ENCODE peak calls at places on chromosomes 11 and 22, in nine cellular contexts. One of them, this sample, is unnamed.

GRCh38 chr22:41681616-41682015 is 7.1 kb downstream of the SNU13 start:
- DNase-seq in upper lobe of right lung: peak
- DNase-seq in AG20443: no peak
- DNase-seq in T-helper 2 cell: no peak
- DNase-seq in Right ventricle myocardium inferior: peak
- DNase-seq in heart left ventricle: no peak
- DNase-seq in T-cell: no peak
- DNase-seq in left ventricle myocardium inferior: no peak
- DNase-seq in epithelial cell of esophagus: peak
- DNase-seq in this sample: no peak

GRCh38 chr11:68750197-68750987 is 928 bp downstream of the TESMIN start:
- DNase-seq in epithelial cell of esophagus: peak
- DNase-seq in T-cell: peak
- DNase-seq in Right ventricle myocardium inferior: peak
- DNase-seq in T-helper 2 cell: peak
- DNase-seq in upper lobe of right lung: no peak
- DNase-seq in AG20443: no peak
- DNase-seq in heart left ventricle: no peak
- DNase-seq in left ventricle myocardium inferior: no peak
- DNase-seq in this sample: peak

GRCh38 chr11:24453129-24453723 is 43.6 kb upstream of the LUZP2 start:
- DNase-seq in T-cell: no peak
- DNase-seq in T-helper 2 cell: no peak
- DNase-seq in AG20443: no peak
- DNase-seq in left ventricle myocardium inferior: no peak
- DNase-seq in heart left ventricle: no peak
- DNase-seq in upper lobe of right lung: no peak
- DNase-seq in Right ventricle myocardium inferior: no peak
- DNase-seq in epithelial cell of esophagus: no peak
- DNase-seq in this sample: no peak

GRCh38 chr22:19307872-19308271 is 16.4 kb upstream of the CLTCL1 start:
- DNase-seq in heart left ventricle: no peak
- DNase-seq in T-cell: no peak
- DNase-seq in epithelial cell of esophagus: no peak
- DNase-seq in AG20443: no peak
- DNase-seq in upper lobe of right lung: no peak
- DNase-seq in left ventricle myocardium inferior: no peak
- DNase-seq in T-helper 2 cell: no peak
- DNase-seq in Right ventricle myocardium inferior: no peak
- DNase-seq in this sample: no peak

GRCh38 chr11:118705111-118705741 is 25.8 kb upstream of the TREH start:
- DNase-seq in upper lobe of right lung: no peak
- DNase-seq in T-helper 2 cell: peak
- DNase-seq in Right ventricle myocardium inferior: no peak
- DNase-seq in AG20443: peak
- DNase-seq in heart left ventricle: no peak
- DNase-seq in left ventricle myocardium inferior: no peak
- DNase-seq in T-cell: no peak
- DNase-seq in epithelial cell of esophagus: no peak
- DNase-seq in this sample: no peak

GRCh38 chr11:130315354-130315970 is 745 bp upstream of the ZBTB44 start:
- DNase-seq in epithelial cell of esophagus: peak
- DNase-seq in heart left ventricle: peak
- DNase-seq in left ventricle myocardium inferior: peak
- DNase-seq in AG20443: no peak
- DNase-seq in T-cell: peak
- DNase-seq in T-helper 2 cell: peak
- DNase-seq in upper lobe of right lung: peak
- DNase-seq in Right ventricle myocardium inferior: peak
- DNase-seq in this sample: peak

GRCh38 chr11:7251836-7252682 is at the start of gene SYT9:
- DNase-seq in heart left ventricle: peak
- DNase-seq in left ventricle myocardium inferior: no peak
- DNase-seq in epithelial cell of esophagus: peak
- DNase-seq in Right ventricle myocardium inferior: peak
- DNase-seq in upper lobe of right lung: peak
- DNase-seq in AG20443: peak
- DNase-seq in T-cell: no peak
- DNase-seq in T-helper 2 cell: no peak
- DNase-seq in this sample: peak

GRCh38 chr22:49916851-49917250 is 1.4 kb downstream of the ALG12 start:
- DNase-seq in epithelial cell of esophagus: no peak
- DNase-seq in AG20443: no peak
- DNase-seq in upper lobe of right lung: no peak
- DNase-seq in left ventricle myocardium inferior: no peak
- DNase-seq in Right ventricle myocardium inferior: peak
- DNase-seq in T-cell: no peak
- DNase-seq in heart left ventricle: no peak
- DNase-seq in T-helper 2 cell: no peak
- DNase-seq in this sample: peak

GRCh38 chr11:89235976-89236375 is 58.3 kb downstream of the TYR start:
- DNase-seq in upper lobe of right lung: no peak
- DNase-seq in AG20443: no peak
- DNase-seq in T-helper 2 cell: no peak
- DNase-seq in heart left ventricle: no peak
- DNase-seq in left ventricle myocardium inferior: no peak
- DNase-seq in T-cell: no peak
- DNase-seq in Right ventricle myocardium inferior: no peak
- DNase-seq in epithelial cell of esophagus: no peak
- DNase-seq in this sample: no peak

GRCh38 chr11:93169950-93170561 is 27.7 kb downstream of the SLC36A4 start:
- DNase-seq in T-helper 2 cell: no peak
- DNase-seq in upper lobe of right lung: no peak
- DNase-seq in heart left ventricle: no peak
- DNase-seq in AG20443: peak
- DNase-seq in T-cell: no peak
- DNase-seq in epithelial cell of esophagus: peak
- DNase-seq in left ventricle myocardium inferior: no peak
- DNase-seq in Right ventricle myocardium inferior: no peak
- DNase-seq in this sample: no peak

GRCh38 chr11:12330491-12331231 is 46.7 kb upstream of the PARVA start:
- DNase-seq in T-helper 2 cell: no peak
- DNase-seq in left ventricle myocardium inferior: no peak
- DNase-seq in AG20443: no peak
- DNase-seq in Right ventricle myocardium inferior: no peak
- DNase-seq in epithelial cell of esophagus: peak
- DNase-seq in upper lobe of right lung: no peak
- DNase-seq in T-cell: no peak
- DNase-seq in heart left ventricle: no peak
- DNase-seq in this sample: no peak

GRCh38 chr22:41913842-41914534 is 886 bp downstream of the SHISA8 start:
- DNase-seq in left ventricle myocardium inferior: no peak
- DNase-seq in Right ventricle myocardium inferior: no peak
- DNase-seq in epithelial cell of esophagus: no peak
- DNase-seq in AG20443: no peak
- DNase-seq in heart left ventricle: no peak
- DNase-seq in T-cell: no peak
- DNase-seq in upper lobe of right lung: no peak
- DNase-seq in T-helper 2 cell: no peak
- DNase-seq in this sample: no peak

GRCh38 chr11:119380160-119380815 is 1.2 kb downstream of the USP2 start:
- DNase-seq in T-helper 2 cell: no peak
- DNase-seq in AG20443: no peak
- DNase-seq in epithelial cell of esophagus: peak
- DNase-seq in heart left ventricle: peak
- DNase-seq in Right ventricle myocardium inferior: no peak
- DNase-seq in left ventricle myocardium inferior: no peak
- DNase-seq in upper lobe of right lung: no peak
- DNase-seq in T-cell: no peak
- DNase-seq in this sample: peak

GRCh38 chr11:130578738-130579368 is 130.4 kb downstream of the ADAMTS15 start:
- DNase-seq in heart left ventricle: no peak
- DNase-seq in AG20443: no peak
- DNase-seq in T-cell: no peak
- DNase-seq in epithelial cell of esophagus: no peak
- DNase-seq in upper lobe of right lung: no peak
- DNase-seq in Right ventricle myocardium inferior: peak
- DNase-seq in left ventricle myocardium inferior: no peak
- DNase-seq in T-helper 2 cell: no peak
- DNase-seq in this sample: no peak

GRCh38 chr11:66020618-66021357 is 5.5 kb downstream of the CATSPER1 start:
- DNase-seq in Right ventricle myocardium inferior: no peak
- DNase-seq in T-helper 2 cell: no peak
- DNase-seq in upper lobe of right lung: peak
- DNase-seq in left ventricle myocardium inferior: no peak
- DNase-seq in AG20443: peak
- DNase-seq in heart left ventricle: no peak
- DNase-seq in epithelial cell of esophagus: peak
- DNase-seq in T-cell: no peak
- DNase-seq in this sample: no peak

GRCh38 chr11:107623183-107623582 is 32.2 kb downstream of the ELMOD1 start:
- DNase-seq in AG20443: no peak
- DNase-seq in T-helper 2 cell: no peak
- DNase-seq in epithelial cell of esophagus: no peak
- DNase-seq in left ventricle myocardium inferior: no peak
- DNase-seq in T-cell: no peak
- DNase-seq in upper lobe of right lung: no peak
- DNase-seq in Right ventricle myocardium inferior: no peak
- DNase-seq in heart left ventricle: no peak
- DNase-seq in this sample: no peak

GRCh38 chr11:107018274-107018901 is at the start of gene GUCY1A2:
- DNase-seq in T-helper 2 cell: no peak
- DNase-seq in Right ventricle myocardium inferior: peak
- DNase-seq in heart left ventricle: peak
- DNase-seq in AG20443: peak
- DNase-seq in epithelial cell of esophagus: no peak
- DNase-seq in upper lobe of right lung: no peak
- DNase-seq in T-cell: no peak
- DNase-seq in left ventricle myocardium inferior: peak
- DNase-seq in this sample: peak

GRCh38 chr11:114832532-114833125 is 154.3 kb downstream of the NXPE2 start:
- DNase-seq in left ventricle myocardium inferior: no peak
- DNase-seq in T-cell: no peak
- DNase-seq in T-helper 2 cell: no peak
- DNase-seq in upper lobe of right lung: no peak
- DNase-seq in heart left ventricle: no peak
- DNase-seq in epithelial cell of esophagus: no peak
- DNase-seq in Right ventricle myocardium inferior: no peak
- DNase-seq in AG20443: no peak
- DNase-seq in this sample: no peak

GRCh38 chr11:92284107-92284506 is 59.5 kb downstream of the FAT3 start:
- DNase-seq in T-cell: no peak
- DNase-seq in heart left ventricle: no peak
- DNase-seq in T-helper 2 cell: no peak
- DNase-seq in AG20443: no peak
- DNase-seq in left ventricle myocardium inferior: no peak
- DNase-seq in epithelial cell of esophagus: no peak
- DNase-seq in Right ventricle myocardium inferior: no peak
- DNase-seq in upper lobe of right lung: no peak
- DNase-seq in this sample: no peak

GRCh38 chr22:25746012-25746373 is 4.0 kb downstream of the MYO18B start:
- DNase-seq in T-cell: no peak
- DNase-seq in T-helper 2 cell: no peak
- DNase-seq in heart left ventricle: no peak
- DNase-seq in left ventricle myocardium inferior: no peak
- DNase-seq in Right ventricle myocardium inferior: no peak
- DNase-seq in AG20443: no peak
- DNase-seq in upper lobe of right lung: no peak
- DNase-seq in epithelial cell of esophagus: peak
- DNase-seq in this sample: no peak

GRCh38 chr11:63763506-63764200 is 4.9 kb downstream of the ZFTA start:
- DNase-seq in T-helper 2 cell: no peak
- DNase-seq in Right ventricle myocardium inferior: no peak
- DNase-seq in epithelial cell of esophagus: no peak
- DNase-seq in AG20443: no peak
- DNase-seq in left ventricle myocardium inferior: peak
- DNase-seq in upper lobe of right lung: no peak
- DNase-seq in T-cell: no peak
- DNase-seq in heart left ventricle: peak
- DNase-seq in this sample: peak

GRCh38 chr11:64368673-64369074 is 9.7 kb downstream of the RPS6KA4 start:
- DNase-seq in T-helper 2 cell: no peak
- DNase-seq in heart left ventricle: no peak
- DNase-seq in epithelial cell of esophagus: no peak
- DNase-seq in left ventricle myocardium inferior: no peak
- DNase-seq in T-cell: no peak
- DNase-seq in AG20443: no peak
- DNase-seq in upper lobe of right lung: no peak
- DNase-seq in Right ventricle myocardium inferior: no peak
- DNase-seq in this sample: peak

GRCh38 chr11:66333220-66333877 is 2.9 kb downstream of the RIN1 start:
- DNase-seq in T-cell: no peak
- DNase-seq in AG20443: no peak
- DNase-seq in upper lobe of right lung: no peak
- DNase-seq in heart left ventricle: no peak
- DNase-seq in epithelial cell of esophagus: no peak
- DNase-seq in left ventricle myocardium inferior: no peak
- DNase-seq in Right ventricle myocardium inferior: peak
- DNase-seq in T-helper 2 cell: no peak
- DNase-seq in this sample: peak

GRCh38 chr11:107792049-107792443 is 66.5 kb downstream of the SLC35F2 start:
- DNase-seq in upper lobe of right lung: no peak
- DNase-seq in heart left ventricle: no peak
- DNase-seq in T-cell: no peak
- DNase-seq in T-helper 2 cell: no peak
- DNase-seq in epithelial cell of esophagus: no peak
- DNase-seq in left ventricle myocardium inferior: no peak
- DNase-seq in AG20443: no peak
- DNase-seq in Right ventricle myocardium inferior: no peak
- DNase-seq in this sample: no peak

GRCh38 chr11:9362393-9362863 is 22.0 kb upstream of the IPO7 start:
- DNase-seq in T-cell: no peak
- DNase-seq in Right ventricle myocardium inferior: no peak
- DNase-seq in AG20443: no peak
- DNase-seq in left ventricle myocardium inferior: no peak
- DNase-seq in upper lobe of right lung: no peak
- DNase-seq in heart left ventricle: peak
- DNase-seq in T-helper 2 cell: no peak
- DNase-seq in epithelial cell of esophagus: no peak
- DNase-seq in this sample: no peak

GRCh38 chr11:17734418-17734911 is at the start of gene KCNC1:
- DNase-seq in epithelial cell of esophagus: peak
- DNase-seq in T-helper 2 cell: no peak
- DNase-seq in heart left ventricle: no peak
- DNase-seq in Right ventricle myocardium inferior: peak
- DNase-seq in T-cell: no peak
- DNase-seq in upper lobe of right lung: peak
- DNase-seq in AG20443: peak
- DNase-seq in left ventricle myocardium inferior: no peak
- DNase-seq in this sample: peak

GRCh38 chr22:48318173-48318572 is 1509.5 kb downstream of the BRD1 start:
- DNase-seq in left ventricle myocardium inferior: no peak
- DNase-seq in epithelial cell of esophagus: no peak
- DNase-seq in upper lobe of right lung: no peak
- DNase-seq in AG20443: no peak
- DNase-seq in heart left ventricle: no peak
- DNase-seq in T-helper 2 cell: no peak
- DNase-seq in T-cell: no peak
- DNase-seq in Right ventricle myocardium inferior: no peak
- DNase-seq in this sample: peak

GRCh38 chr11:7115775-7116174 is 27.0 kb downstream of the RBMXL2 start:
- DNase-seq in epithelial cell of esophagus: no peak
- DNase-seq in T-helper 2 cell: no peak
- DNase-seq in upper lobe of right lung: no peak
- DNase-seq in left ventricle myocardium inferior: no peak
- DNase-seq in AG20443: no peak
- DNase-seq in heart left ventricle: no peak
- DNase-seq in Right ventricle myocardium inferior: no peak
- DNase-seq in T-cell: no peak
- DNase-seq in this sample: no peak

GRCh38 chr11:2791139-2791520 is 91.3 kb upstream of the KCNQ1OT1 start:
- DNase-seq in heart left ventricle: no peak
- DNase-seq in T-cell: no peak
- DNase-seq in epithelial cell of esophagus: no peak
- DNase-seq in upper lobe of right lung: peak
- DNase-seq in T-helper 2 cell: no peak
- DNase-seq in left ventricle myocardium inferior: peak
- DNase-seq in AG20443: no peak
- DNase-seq in Right ventricle myocardium inferior: peak
- DNase-seq in this sample: peak

GRCh38 chr22:37032535-37033460 is 13.3 kb downstream of the MPST start:
- DNase-seq in Right ventricle myocardium inferior: no peak
- DNase-seq in heart left ventricle: no peak
- DNase-seq in T-cell: no peak
- DNase-seq in epithelial cell of esophagus: peak
- DNase-seq in AG20443: peak
- DNase-seq in upper lobe of right lung: peak
- DNase-seq in T-helper 2 cell: no peak
- DNase-seq in left ventricle myocardium inferior: no peak
- DNase-seq in this sample: peak

GRCh38 chr11:76579047-76579751 is 91.3 kb downstream of the LRRC32 start:
- DNase-seq in epithelial cell of esophagus: no peak
- DNase-seq in upper lobe of right lung: no peak
- DNase-seq in T-cell: no peak
- DNase-seq in T-helper 2 cell: no peak
- DNase-seq in left ventricle myocardium inferior: peak
- DNase-seq in heart left ventricle: peak
- DNase-seq in Right ventricle myocardium inferior: peak
- DNase-seq in AG20443: no peak
- DNase-seq in this sample: peak

This sample was measured in kidney.